ENCODE peak calls at places on chromosomes 7 and 10, in four cellular contexts. G is neural progenitor cell, C is DMS153, X is fibroblast of lung. A is an unnamed sample.

GRCh38 chr7:15558747-15559146 is 3.1 kb downstream of the AGMO start:
- DNase-seq in G (no peak), C (no peak), X (no peak), A (no peak)

GRCh38 chr10:120598377-120598776 is 141.3 kb downstream of the PLPP4 start:
- DNase-seq in C (no peak), X (no peak), G (peak), A (no peak)

GRCh38 chr10:30812018-30812851 is 182.7 kb upstream of the LYZL2 start:
- DNase-seq in X (peak), C (peak), G (no peak), A (no peak)

GRCh38 chr7:74126220-74126880 is 42.7 kb downstream of the LIMK1 start:
- DNase-seq in X (no peak), C (no peak), G (no peak), A (no peak)

GRCh38 chr10:86348321-86349210 is 18.0 kb downstream of the GRID1 start:
- DNase-seq in G (peak), X (no peak), C (no peak), A (no peak)

GRCh38 chr10:129417882-129418281 is 49.2 kb upstream of the MGMT start:
- DNase-seq in C (no peak), X (peak), G (no peak), A (peak)

GRCh38 chr7:38539477-38540081 is 91.6 kb downstream of the AMPH start:
- DNase-seq in G (no peak), C (no peak), X (no peak), A (no peak)

GRCh38 chr10:113341138-113341537 is 211.7 kb upstream of the HABP2 start:
- DNase-seq in X (no peak), G (no peak), C (no peak), A (no peak)

GRCh38 chr7:37831214-37831613 is 17.2 kb upstream of the NME8 start:
- DNase-seq in G (peak), C (no peak), X (no peak), A (no peak)

GRCh38 chr10:86815035-86815617 is 58.7 kb downstream of the BMPR1A start:
- DNase-seq in X (peak), G (no peak), C (no peak), A (no peak)

GRCh38 chr7:19491821-19492452 is 216.9 kb downstream of the POLR1F start:
- DNase-seq in C (no peak), G (peak), X (peak), A (no peak)

A was measured in NCI-H748 treated with DMSO at 0.1 percent for 48 hours.